ENCODE peak calls at places on chromosomes 16 and 17, in six cellular contexts. J is sigmoid colon; L is left cardiac atrium; X is stimulated activated CD8-positive, alpha-beta memory T cell treated with anti-CD3 and anti-CD28 coated beads, Interleukin-2, amount 100 ng/mL, for 1 hour; N is retina; T is EL. E is an unnamed sample.
A peak's percentile ranks its signal among the peaks of the same experiment; 100 is the strongest.

GRCh38 chr17:62705781-62706597 is 78.5 kb downstream of the MRC2 start:
- DNase-seq in J (peak; percentile 59), L (peak; percentile 47), X (no peak), N (peak; percentile 66), T (peak; percentile 51), E (no peak)

GRCh38 chr17:77570565-77570898 is 388.0 kb upstream of the TNRC6C start:
- DNase-seq in J (no peak), L (no peak), X (no peak), N (no peak), T (no peak), E (no peak)

GRCh38 chr17:32916134-32916533 is 11.8 kb upstream of the TMEM98 start:
- DNase-seq in J (no peak), L (no peak), X (no peak), N (no peak), T (no peak), E (no peak)

GRCh38 chr17:36469733-36470132 is 16.7 kb upstream of the ZNHIT3 start:
- DNase-seq in J (peak; percentile 0), L (no peak), X (no peak), N (no peak), T (no peak), E (no peak)

GRCh38 chr17:15488557-15488956 is 21.1 kb upstream of the CDRT4 start:
- DNase-seq in J (no peak), L (no peak), X (no peak), N (no peak), T (no peak), E (no peak)

GRCh38 chr17:80826955-80827645 is 164.5 kb upstream of the CHMP6 start:
- DNase-seq in J (peak; percentile 81), L (peak; percentile 85), X (no peak), N (no peak), T (peak; percentile 98), E (no peak)

GRCh38 chr17:57420674-57421392 is 164.5 kb downstream of the MSI2 start:
- DNase-seq in J (no peak), L (no peak), X (no peak), N (peak; percentile 61), T (no peak), E (peak; percentile 71)

GRCh38 chr16:27404163-27404823 is 2.3 kb downstream of the IL21R start:
- DNase-seq in J (no peak), L (no peak), X (no peak), N (no peak), T (no peak), E (no peak)

GRCh38 chr17:74663566-74663965 is 40.0 kb upstream of the CD300E start:
- DNase-seq in J (no peak), L (no peak), X (no peak), N (no peak), T (no peak), E (no peak)

GRCh38 chr17:62064791-62065563 is at the start of gene MED13:
- DNase-seq in J (peak; percentile 79), L (peak; percentile 76), X (peak; percentile 26), N (peak; percentile 61), T (peak; percentile 53), E (peak; percentile 81)

GRCh38 chr16:31471875-31472558 is at the start of gene TGFB1I1:
- DNase-seq in J (peak; percentile 94), L (peak; percentile 82), X (no peak), N (no peak), T (peak; percentile 85), E (peak; percentile 76)

GRCh38 chr17:70775667-70776066 is 606.3 kb downstream of the KCNJ2 start:
- DNase-seq in J (no peak), L (no peak), X (no peak), N (no peak), T (no peak), E (no peak)

GRCh38 chr17:30323262-30323894 is 10.5 kb downstream of the TMIGD1 start:
- DNase-seq in J (no peak), L (no peak), X (no peak), N (no peak), T (no peak), E (no peak)

GRCh38 chr17:7045492-7046126 is 1.7 kb upstream of the SLC16A11 start:
- DNase-seq in J (no peak), L (no peak), X (no peak), N (peak; percentile 74), T (peak; percentile 73), E (no peak)

GRCh38 chr17:79305831-79306687 is 231.4 kb downstream of the ENGASE start:
- DNase-seq in J (no peak), L (peak; percentile 35), X (no peak), N (peak; percentile 51), T (no peak), E (no peak)

GRCh38 chr17:45980855-45981254 is 18.2 kb upstream of the STH start:
- DNase-seq in J (no peak), L (no peak), X (no peak), N (no peak), T (no peak), E (no peak)

GRCh38 chr16:53911506-53911905 is 207.6 kb downstream of the FTO start:
- DNase-seq in J (no peak), L (no peak), X (no peak), N (no peak), T (no peak), E (no peak)

GRCh38 chr16:30876867-30877266 is 17.0 kb downstream of the BCL7C start:
- DNase-seq in J (peak; percentile 35), L (no peak), X (no peak), N (peak; percentile 34), T (no peak), E (no peak)

GRCh38 chr16:84541999-84542876 is 37.8 kb upstream of the MEAK7 start:
- DNase-seq in J (no peak), L (no peak), X (no peak), N (no peak), T (peak; percentile 36), E (peak; percentile 16)

GRCh38 chr17:33469911-33470310 is 176.8 kb upstream of the ASIC2 start:
- DNase-seq in J (no peak), L (no peak), X (no peak), N (peak; percentile 32), T (peak; percentile 64), E (no peak)

GRCh38 chr17:18004345-18004744 is 31.7 kb downstream of the DRC3 start:
- DNase-seq in J (no peak), L (no peak), X (no peak), N (no peak), T (no peak), E (no peak)

GRCh38 chr17:50892101-50892776 is 26.1 kb upstream of the TOB1 start:
- DNase-seq in J (no peak), L (no peak), X (no peak), N (no peak), T (no peak), E (no peak)

GRCh38 chr17:72572604-72573491 is 452.0 kb downstream of the SOX9 start:
- DNase-seq in J (no peak), L (no peak), X (no peak), N (no peak), T (no peak), E (no peak)

GRCh38 chr16:55014022-55014421 is 83.4 kb downstream of the IRX5 start:
- DNase-seq in J (no peak), L (no peak), X (no peak), N (no peak), T (no peak), E (no peak)

GRCh38 chr16:7602424-7602935 is 269.8 kb downstream of the RBFOX1 start:
- DNase-seq in J (no peak), L (no peak), X (no peak), N (no peak), T (no peak), E (no peak)

GRCh38 chr17:60426596-60426995 is 4.3 kb downstream of the CHCT1 start:
- DNase-seq in J (no peak), L (no peak), X (no peak), N (no peak), T (no peak), E (no peak)